ENCODE peak calls at places on chromosomes 4 and X, in five cellular contexts. C, W, P, Y and U are unnamed samples.

GRCh38 chr4:61805979-61806378 is 605.9 kb downstream of the ADGRL3 start:
- DNase-seq in C (no peak), W (no peak), P (no peak), Y (no peak), U (no peak)

GRCh38 chr4:1045595-1046201 is 34.3 kb downstream of the FGFRL1 start:
- DNase-seq in C (no peak), W (no peak), P (no peak), Y (no peak), U (no peak)

GRCh38 chr4:107210450-107211239 is 174.5 kb upstream of the DKK2 start:
- DNase-seq in C (no peak), W (no peak), P (no peak), Y (no peak), U (no peak)

GRCh38 chr4:98181815-98182214 is 38.5 kb upstream of the STPG2 start:
- DNase-seq in C (peak), W (no peak), P (no peak), Y (no peak), U (no peak)

GRCh38 chrX:46707274-46707965 is 51.5 kb downstream of the SLC9A7 start:
- DNase-seq in C (no peak), W (no peak), P (no peak), Y (no peak), U (no peak)

GRCh38 chrX:20527458-20528099 is 260.9 kb upstream of the RPS6KA3 start:
- DNase-seq in C (no peak), W (peak), P (no peak), Y (no peak), U (no peak)

GRCh38 chrX:68731254-68731653 is 83.8 kb downstream of the STARD8 start:
- DNase-seq in C (no peak), W (no peak), P (no peak), Y (no peak), U (no peak)

GRCh38 chr4:80008351-80008750 is 64.7 kb downstream of the ANTXR2 start:
- DNase-seq in C (no peak), W (no peak), P (no peak), Y (no peak), U (no peak)

GRCh38 chr4:77215107-77215506 is 58.1 kb downstream of the CCNG2 start:
- DNase-seq in C (no peak), W (no peak), P (no peak), Y (no peak), U (no peak)

GRCh38 chr4:2273657-2274319 is 11.9 kb upstream of the MXD4 start:
- DNase-seq in C (no peak), W (no peak), P (no peak), Y (no peak), U (no peak)

GRCh38 chr4:139300431-139301142 is 718 bp upstream of the NAA15 start:
- DNase-seq in C (peak), W (no peak), P (no peak), Y (peak), U (no peak)

GRCh38 chrX:68842351-68842750 is 13.5 kb downstream of the EFNB1 start:
- DNase-seq in C (no peak), W (no peak), P (no peak), Y (no peak), U (no peak)

GRCh38 chrX:25600776-25601175 is 537.4 kb upstream of the MAGEB18 start:
- DNase-seq in C (no peak), W (no peak), P (no peak), Y (no peak), U (no peak)

GRCh38 chr4:79201976-79202375 is 123.9 kb downstream of the NAA11 start:
- DNase-seq in C (no peak), W (no peak), P (no peak), Y (no peak), U (no peak)

GRCh38 chr4:150140774-150141400 is 62.6 kb downstream of the DCLK2 start:
- DNase-seq in C (peak), W (no peak), P (no peak), Y (no peak), U (no peak)